ENCODE peak calls at places on chromosomes 4 and X, in eight cellular contexts. One of them, this sample, is unnamed.

GRCh38 chrX:36357855-36358254 is 438.3 kb downstream of the CFAP47 start:
- DNase-seq in H9: no peak
- DNase-seq in posterior cingulate gyrus: no peak
- DNase-seq in PC-9: no peak
- DNase-seq in fibroblast of mammary gland: no peak
- DNase-seq in suprapubic skin: no peak
- DNase-seq in NCI-H1092 treated with DMSO at 0.1 percent for 48 hours: no peak
- DNase-seq in stimulated activated CD4-positive, alpha-beta T cell treated with anti-CD3 and anti-CD28 coated beads, Interleukin-1b, Interleukin-23, amount 100 ng/mL, for 24 hours: no peak
- DNase-seq in this sample: no peak

GRCh38 chrX:45322382-45322781 is 121.7 kb upstream of the DIPK2B start:
- DNase-seq in stimulated activated CD4-positive, alpha-beta T cell treated with anti-CD3 and anti-CD28 coated beads, Interleukin-1b, Interleukin-23, amount 100 ng/mL, for 24 hours: no peak
- DNase-seq in H9: peak
- DNase-seq in suprapubic skin: no peak
- DNase-seq in NCI-H1092 treated with DMSO at 0.1 percent for 48 hours: no peak
- DNase-seq in fibroblast of mammary gland: peak
- DNase-seq in posterior cingulate gyrus: peak
- DNase-seq in PC-9: peak
- DNase-seq in this sample: no peak

GRCh38 chr4:13944095-13944501 is 316.6 kb upstream of the BOD1L1 start:
- DNase-seq in stimulated activated CD4-positive, alpha-beta T cell treated with anti-CD3 and anti-CD28 coated beads, Interleukin-1b, Interleukin-23, amount 100 ng/mL, for 24 hours: no peak
- DNase-seq in PC-9: no peak
- DNase-seq in NCI-H1092 treated with DMSO at 0.1 percent for 48 hours: no peak
- DNase-seq in suprapubic skin: no peak
- DNase-seq in posterior cingulate gyrus: no peak
- DNase-seq in fibroblast of mammary gland: no peak
- DNase-seq in H9: no peak
- DNase-seq in this sample: no peak

GRCh38 chr4:58566260-58566659 is 1456.1 kb upstream of the IGFBP7 start:
- DNase-seq in fibroblast of mammary gland: no peak
- DNase-seq in suprapubic skin: no peak
- DNase-seq in stimulated activated CD4-positive, alpha-beta T cell treated with anti-CD3 and anti-CD28 coated beads, Interleukin-1b, Interleukin-23, amount 100 ng/mL, for 24 hours: no peak
- DNase-seq in posterior cingulate gyrus: no peak
- DNase-seq in H9: no peak
- DNase-seq in PC-9: no peak
- DNase-seq in NCI-H1092 treated with DMSO at 0.1 percent for 48 hours: no peak
- DNase-seq in this sample: no peak

GRCh38 chr4:152679414-152680281 is at the start of gene TMEM154:
- DNase-seq in fibroblast of mammary gland: peak
- DNase-seq in NCI-H1092 treated with DMSO at 0.1 percent for 48 hours: peak
- DNase-seq in posterior cingulate gyrus: peak
- DNase-seq in PC-9: peak
- DNase-seq in suprapubic skin: peak
- DNase-seq in stimulated activated CD4-positive, alpha-beta T cell treated with anti-CD3 and anti-CD28 coated beads, Interleukin-1b, Interleukin-23, amount 100 ng/mL, for 24 hours: peak
- DNase-seq in H9: peak
- DNase-seq in this sample: peak

GRCh38 chr4:152554742-152555141 is 18.9 kb upstream of the FBXW7 start:
- DNase-seq in NCI-H1092 treated with DMSO at 0.1 percent for 48 hours: no peak
- DNase-seq in posterior cingulate gyrus: no peak
- DNase-seq in fibroblast of mammary gland: no peak
- DNase-seq in PC-9: no peak
- DNase-seq in H9: no peak
- DNase-seq in stimulated activated CD4-positive, alpha-beta T cell treated with anti-CD3 and anti-CD28 coated beads, Interleukin-1b, Interleukin-23, amount 100 ng/mL, for 24 hours: no peak
- DNase-seq in suprapubic skin: no peak
- DNase-seq in this sample: no peak

GRCh38 chr4:97851115-97851514 is 292.2 kb downstream of the STPG2 start:
- DNase-seq in suprapubic skin: no peak
- DNase-seq in stimulated activated CD4-positive, alpha-beta T cell treated with anti-CD3 and anti-CD28 coated beads, Interleukin-1b, Interleukin-23, amount 100 ng/mL, for 24 hours: no peak
- DNase-seq in fibroblast of mammary gland: no peak
- DNase-seq in posterior cingulate gyrus: no peak
- DNase-seq in H9: no peak
- DNase-seq in PC-9: no peak
- DNase-seq in NCI-H1092 treated with DMSO at 0.1 percent for 48 hours: no peak
- DNase-seq in this sample: no peak

GRCh38 chr4:93814722-93815121 is 13.8 kb upstream of the ATOH1 start:
- DNase-seq in stimulated activated CD4-positive, alpha-beta T cell treated with anti-CD3 and anti-CD28 coated beads, Interleukin-1b, Interleukin-23, amount 100 ng/mL, for 24 hours: no peak
- DNase-seq in suprapubic skin: no peak
- DNase-seq in PC-9: no peak
- DNase-seq in H9: no peak
- DNase-seq in fibroblast of mammary gland: no peak
- DNase-seq in posterior cingulate gyrus: no peak
- DNase-seq in NCI-H1092 treated with DMSO at 0.1 percent for 48 hours: no peak
- DNase-seq in this sample: no peak

GRCh38 chrX:128769511-128769910 is 717.3 kb upstream of the ACTRT1 start:
- DNase-seq in posterior cingulate gyrus: no peak
- DNase-seq in stimulated activated CD4-positive, alpha-beta T cell treated with anti-CD3 and anti-CD28 coated beads, Interleukin-1b, Interleukin-23, amount 100 ng/mL, for 24 hours: no peak
- DNase-seq in H9: no peak
- DNase-seq in fibroblast of mammary gland: no peak
- DNase-seq in NCI-H1092 treated with DMSO at 0.1 percent for 48 hours: no peak
- DNase-seq in suprapubic skin: no peak
- DNase-seq in PC-9: no peak
- DNase-seq in this sample: no peak

GRCh38 chrX:21865436-21865835 is 9.6 kb downstream of the YY2 start:
- DNase-seq in PC-9: no peak
- DNase-seq in fibroblast of mammary gland: no peak
- DNase-seq in stimulated activated CD4-positive, alpha-beta T cell treated with anti-CD3 and anti-CD28 coated beads, Interleukin-1b, Interleukin-23, amount 100 ng/mL, for 24 hours: no peak
- DNase-seq in posterior cingulate gyrus: no peak
- DNase-seq in NCI-H1092 treated with DMSO at 0.1 percent for 48 hours: no peak
- DNase-seq in suprapubic skin: no peak
- DNase-seq in H9: no peak
- DNase-seq in this sample: no peak

GRCh38 chrX:119194631-119195030 is 41.5 kb upstream of the PGRMC1 start:
- DNase-seq in suprapubic skin: no peak
- DNase-seq in NCI-H1092 treated with DMSO at 0.1 percent for 48 hours: no peak
- DNase-seq in PC-9: no peak
- DNase-seq in stimulated activated CD4-positive, alpha-beta T cell treated with anti-CD3 and anti-CD28 coated beads, Interleukin-1b, Interleukin-23, amount 100 ng/mL, for 24 hours: no peak
- DNase-seq in posterior cingulate gyrus: no peak
- DNase-seq in fibroblast of mammary gland: peak
- DNase-seq in H9: no peak
- DNase-seq in this sample: no peak

GRCh38 chr4:123114915-123115756 is 192.7 kb upstream of the NUDT6 start:
- DNase-seq in fibroblast of mammary gland: no peak
- DNase-seq in suprapubic skin: no peak
- DNase-seq in NCI-H1092 treated with DMSO at 0.1 percent for 48 hours: no peak
- DNase-seq in H9: peak
- DNase-seq in stimulated activated CD4-positive, alpha-beta T cell treated with anti-CD3 and anti-CD28 coated beads, Interleukin-1b, Interleukin-23, amount 100 ng/mL, for 24 hours: no peak
- DNase-seq in posterior cingulate gyrus: no peak
- DNase-seq in PC-9: no peak
- DNase-seq in this sample: peak

GRCh38 chr4:89161841-89162240 is 50.5 kb downstream of the TIGD2 start:
- DNase-seq in H9: no peak
- DNase-seq in suprapubic skin: no peak
- DNase-seq in PC-9: no peak
- DNase-seq in fibroblast of mammary gland: peak
- DNase-seq in NCI-H1092 treated with DMSO at 0.1 percent for 48 hours: no peak
- DNase-seq in posterior cingulate gyrus: no peak
- DNase-seq in stimulated activated CD4-positive, alpha-beta T cell treated with anti-CD3 and anti-CD28 coated beads, Interleukin-1b, Interleukin-23, amount 100 ng/mL, for 24 hours: no peak
- DNase-seq in this sample: no peak

This sample was measured in left lung.